ENCODE peak calls at places on chromosomes 2 and 18, in six cellular contexts. One of them, this sample, is unnamed.

GRCh38 chr18:63895190-63895589 is 7.7 kb downstream of the SERPINB2 start:
- DNase-seq in psoas muscle: no peak
- DNase-seq in HTR-8/SVneo: no peak
- DNase-seq in tibial artery: no peak
- DNase-seq in stimulated activated CD8-positive, alpha-beta memory T cell treated with anti-CD3 and anti-CD28 coated beads, Interleukin-15, amount 100 ng/mL, for 1 hour: no peak
- DNase-seq in EH: no peak
- DNase-seq in this sample: no peak

GRCh38 chr2:72789241-72789640 is 36.6 kb downstream of the EXOC6B start:
- DNase-seq in stimulated activated CD8-positive, alpha-beta memory T cell treated with anti-CD3 and anti-CD28 coated beads, Interleukin-15, amount 100 ng/mL, for 1 hour: no peak
- DNase-seq in EH: no peak
- DNase-seq in HTR-8/SVneo: no peak
- DNase-seq in tibial artery: no peak
- DNase-seq in psoas muscle: no peak
- DNase-seq in this sample: no peak

GRCh38 chr2:25309402-25309801 is 32.3 kb downstream of the DNMT3A start:
- DNase-seq in tibial artery: no peak
- DNase-seq in EH: peak; percentile 58
- DNase-seq in HTR-8/SVneo: peak; percentile 58
- DNase-seq in psoas muscle: peak; percentile 79
- DNase-seq in stimulated activated CD8-positive, alpha-beta memory T cell treated with anti-CD3 and anti-CD28 coated beads, Interleukin-15, amount 100 ng/mL, for 1 hour: no peak
- DNase-seq in this sample: peak; percentile 69

GRCh38 chr2:230903251-230904150 is 21.5 kb downstream of the GPR55 start:
- DNase-seq in tibial artery: peak; percentile 41
- DNase-seq in psoas muscle: no peak
- DNase-seq in EH: no peak
- DNase-seq in HTR-8/SVneo: no peak
- DNase-seq in stimulated activated CD8-positive, alpha-beta memory T cell treated with anti-CD3 and anti-CD28 coated beads, Interleukin-15, amount 100 ng/mL, for 1 hour: no peak
- DNase-seq in this sample: no peak

GRCh38 chr2:12501469-12502147 is 215.1 kb upstream of the TRIB2 start:
- DNase-seq in psoas muscle: peak; percentile 54
- DNase-seq in tibial artery: peak; percentile 68
- DNase-seq in EH: peak; percentile 15
- DNase-seq in HTR-8/SVneo: no peak
- DNase-seq in stimulated activated CD8-positive, alpha-beta memory T cell treated with anti-CD3 and anti-CD28 coated beads, Interleukin-15, amount 100 ng/mL, for 1 hour: no peak
- DNase-seq in this sample: peak; percentile 20

GRCh38 chr2:85341269-85342029 is 12.9 kb downstream of the RETSAT start:
- DNase-seq in psoas muscle: no peak
- DNase-seq in stimulated activated CD8-positive, alpha-beta memory T cell treated with anti-CD3 and anti-CD28 coated beads, Interleukin-15, amount 100 ng/mL, for 1 hour: no peak
- DNase-seq in tibial artery: no peak
- DNase-seq in EH: no peak
- DNase-seq in HTR-8/SVneo: no peak
- DNase-seq in this sample: no peak

GRCh38 chr2:48954935-48955334 is 199.4 kb downstream of the FSHR start:
- DNase-seq in psoas muscle: no peak
- DNase-seq in EH: peak; percentile 2
- DNase-seq in tibial artery: no peak
- DNase-seq in stimulated activated CD8-positive, alpha-beta memory T cell treated with anti-CD3 and anti-CD28 coated beads, Interleukin-15, amount 100 ng/mL, for 1 hour: no peak
- DNase-seq in HTR-8/SVneo: no peak
- DNase-seq in this sample: no peak

GRCh38 chr2:205848601-205849000 is 166.3 kb downstream of the NRP2 start:
- DNase-seq in psoas muscle: no peak
- DNase-seq in tibial artery: no peak
- DNase-seq in stimulated activated CD8-positive, alpha-beta memory T cell treated with anti-CD3 and anti-CD28 coated beads, Interleukin-15, amount 100 ng/mL, for 1 hour: no peak
- DNase-seq in HTR-8/SVneo: no peak
- DNase-seq in EH: no peak
- DNase-seq in this sample: no peak

GRCh38 chr2:240642061-240642805 is 17.0 kb downstream of the GPR35 start:
- DNase-seq in tibial artery: peak; percentile 59
- DNase-seq in EH: no peak
- DNase-seq in stimulated activated CD8-positive, alpha-beta memory T cell treated with anti-CD3 and anti-CD28 coated beads, Interleukin-15, amount 100 ng/mL, for 1 hour: no peak
- DNase-seq in psoas muscle: peak; percentile 32
- DNase-seq in HTR-8/SVneo: no peak
- DNase-seq in this sample: no peak

GRCh38 chr2:190875881-190876280 is 4.7 kb upstream of the GLS start:
- DNase-seq in stimulated activated CD8-positive, alpha-beta memory T cell treated with anti-CD3 and anti-CD28 coated beads, Interleukin-15, amount 100 ng/mL, for 1 hour: no peak
- DNase-seq in EH: no peak
- DNase-seq in psoas muscle: no peak
- DNase-seq in HTR-8/SVneo: no peak
- DNase-seq in tibial artery: no peak
- DNase-seq in this sample: no peak

GRCh38 chr2:84970266-84970955 is 550 bp upstream of the KCMF1 start:
- DNase-seq in tibial artery: peak; percentile 77
- DNase-seq in psoas muscle: peak; percentile 83
- DNase-seq in HTR-8/SVneo: no peak
- DNase-seq in stimulated activated CD8-positive, alpha-beta memory T cell treated with anti-CD3 and anti-CD28 coated beads, Interleukin-15, amount 100 ng/mL, for 1 hour: peak; percentile 25
- DNase-seq in EH: peak; percentile 60
- DNase-seq in this sample: peak; percentile 81

GRCh38 chr2:238092486-238093035 is 7.6 kb upstream of the ESPNL start:
- DNase-seq in stimulated activated CD8-positive, alpha-beta memory T cell treated with anti-CD3 and anti-CD28 coated beads, Interleukin-15, amount 100 ng/mL, for 1 hour: no peak
- DNase-seq in EH: no peak
- DNase-seq in HTR-8/SVneo: no peak
- DNase-seq in tibial artery: peak; percentile 40
- DNase-seq in psoas muscle: peak; percentile 24
- DNase-seq in this sample: no peak

GRCh38 chr2:113218283-113219091 is 44.7 kb downstream of the PSD4 start:
- DNase-seq in tibial artery: peak; percentile 65
- DNase-seq in EH: peak; percentile 75
- DNase-seq in HTR-8/SVneo: no peak
- DNase-seq in stimulated activated CD8-positive, alpha-beta memory T cell treated with anti-CD3 and anti-CD28 coated beads, Interleukin-15, amount 100 ng/mL, for 1 hour: no peak
- DNase-seq in psoas muscle: no peak
- DNase-seq in this sample: no peak

GRCh38 chr2:44324971-44325426 is 36.3 kb downstream of the PREPL start:
- DNase-seq in EH: peak; percentile 71
- DNase-seq in tibial artery: no peak
- DNase-seq in HTR-8/SVneo: no peak
- DNase-seq in psoas muscle: no peak
- DNase-seq in stimulated activated CD8-positive, alpha-beta memory T cell treated with anti-CD3 and anti-CD28 coated beads, Interleukin-15, amount 100 ng/mL, for 1 hour: no peak
- DNase-seq in this sample: no peak

GRCh38 chr2:107002735-107003134 is 116.8 kb upstream of the ST6GAL2 start:
- DNase-seq in HTR-8/SVneo: no peak
- DNase-seq in psoas muscle: no peak
- DNase-seq in EH: peak; percentile 48
- DNase-seq in tibial artery: no peak
- DNase-seq in stimulated activated CD8-positive, alpha-beta memory T cell treated with anti-CD3 and anti-CD28 coated beads, Interleukin-15, amount 100 ng/mL, for 1 hour: no peak
- DNase-seq in this sample: no peak

GRCh38 chr2:16716051-16716450 is 50.4 kb upstream of the CYRIA start:
- DNase-seq in EH: no peak
- DNase-seq in HTR-8/SVneo: no peak
- DNase-seq in tibial artery: no peak
- DNase-seq in psoas muscle: no peak
- DNase-seq in stimulated activated CD8-positive, alpha-beta memory T cell treated with anti-CD3 and anti-CD28 coated beads, Interleukin-15, amount 100 ng/mL, for 1 hour: no peak
- DNase-seq in this sample: no peak

GRCh38 chr2:113978524-113979171 is 88.8 kb downstream of the ACTR3 start:
- DNase-seq in tibial artery: no peak
- DNase-seq in stimulated activated CD8-positive, alpha-beta memory T cell treated with anti-CD3 and anti-CD28 coated beads, Interleukin-15, amount 100 ng/mL, for 1 hour: no peak
- DNase-seq in EH: no peak
- DNase-seq in psoas muscle: no peak
- DNase-seq in HTR-8/SVneo: no peak
- DNase-seq in this sample: no peak

GRCh38 chr2:65367517-65367916 is 64.9 kb downstream of the SPRED2 start:
- DNase-seq in EH: peak; percentile 99
- DNase-seq in tibial artery: no peak
- DNase-seq in stimulated activated CD8-positive, alpha-beta memory T cell treated with anti-CD3 and anti-CD28 coated beads, Interleukin-15, amount 100 ng/mL, for 1 hour: no peak
- DNase-seq in HTR-8/SVneo: peak; percentile 61
- DNase-seq in psoas muscle: no peak
- DNase-seq in this sample: no peak

GRCh38 chr2:159595410-159596046 is 20.8 kb downstream of the BAZ2B start:
- DNase-seq in EH: no peak
- DNase-seq in HTR-8/SVneo: no peak
- DNase-seq in tibial artery: no peak
- DNase-seq in psoas muscle: no peak
- DNase-seq in stimulated activated CD8-positive, alpha-beta memory T cell treated with anti-CD3 and anti-CD28 coated beads, Interleukin-15, amount 100 ng/mL, for 1 hour: no peak
- DNase-seq in this sample: no peak

GRCh38 chr2:237939251-237939650 is 27.6 kb upstream of the UBE2F start:
- DNase-seq in EH: no peak
- DNase-seq in psoas muscle: no peak
- DNase-seq in tibial artery: no peak
- DNase-seq in stimulated activated CD8-positive, alpha-beta memory T cell treated with anti-CD3 and anti-CD28 coated beads, Interleukin-15, amount 100 ng/mL, for 1 hour: no peak
- DNase-seq in HTR-8/SVneo: no peak
- DNase-seq in this sample: no peak

GRCh38 chr2:161076936-161077335 is 83.3 kb upstream of the TANK start:
- DNase-seq in EH: no peak
- DNase-seq in HTR-8/SVneo: no peak
- DNase-seq in tibial artery: no peak
- DNase-seq in psoas muscle: no peak
- DNase-seq in stimulated activated CD8-positive, alpha-beta memory T cell treated with anti-CD3 and anti-CD28 coated beads, Interleukin-15, amount 100 ng/mL, for 1 hour: no peak
- DNase-seq in this sample: no peak

GRCh38 chr2:163652741-163653140 is 83.1 kb downstream of the FIGN start:
- DNase-seq in psoas muscle: no peak
- DNase-seq in stimulated activated CD8-positive, alpha-beta memory T cell treated with anti-CD3 and anti-CD28 coated beads, Interleukin-15, amount 100 ng/mL, for 1 hour: no peak
- DNase-seq in tibial artery: no peak
- DNase-seq in EH: peak; percentile 18
- DNase-seq in HTR-8/SVneo: no peak
- DNase-seq in this sample: no peak

GRCh38 chr2:37343537-37344434 is 644 bp upstream of the QPCT start:
- DNase-seq in EH: peak; percentile 50
- DNase-seq in psoas muscle: no peak
- DNase-seq in tibial artery: no peak
- DNase-seq in stimulated activated CD8-positive, alpha-beta memory T cell treated with anti-CD3 and anti-CD28 coated beads, Interleukin-15, amount 100 ng/mL, for 1 hour: no peak
- DNase-seq in HTR-8/SVneo: peak; percentile 58
- DNase-seq in this sample: no peak

GRCh38 chr2:172232638-172233253 is 130.0 kb upstream of the DLX2 start:
- DNase-seq in EH: no peak
- DNase-seq in psoas muscle: no peak
- DNase-seq in tibial artery: no peak
- DNase-seq in HTR-8/SVneo: no peak
- DNase-seq in stimulated activated CD8-positive, alpha-beta memory T cell treated with anti-CD3 and anti-CD28 coated beads, Interleukin-15, amount 100 ng/mL, for 1 hour: no peak
- DNase-seq in this sample: no peak

GRCh38 chr2:83068706-83069105 is 1390.4 kb downstream of the SUCLG1 start:
- DNase-seq in EH: no peak
- DNase-seq in stimulated activated CD8-positive, alpha-beta memory T cell treated with anti-CD3 and anti-CD28 coated beads, Interleukin-15, amount 100 ng/mL, for 1 hour: no peak
- DNase-seq in psoas muscle: no peak
- DNase-seq in tibial artery: no peak
- DNase-seq in HTR-8/SVneo: no peak
- DNase-seq in this sample: no peak

GRCh38 chr2:234950730-234951385 is 959 bp upstream of the SH3BP4 start:
- DNase-seq in stimulated activated CD8-positive, alpha-beta memory T cell treated with anti-CD3 and anti-CD28 coated beads, Interleukin-15, amount 100 ng/mL, for 1 hour: no peak
- DNase-seq in EH: peak; percentile 73
- DNase-seq in psoas muscle: no peak
- DNase-seq in tibial artery: peak; percentile 74
- DNase-seq in HTR-8/SVneo: no peak
- DNase-seq in this sample: no peak

GRCh38 chr2:169822785-169823392 is 1.8 kb downstream of the METTL5 start:
- DNase-seq in HTR-8/SVneo: no peak
- DNase-seq in stimulated activated CD8-positive, alpha-beta memory T cell treated with anti-CD3 and anti-CD28 coated beads, Interleukin-15, amount 100 ng/mL, for 1 hour: no peak
- DNase-seq in psoas muscle: no peak
- DNase-seq in tibial artery: no peak
- DNase-seq in EH: peak; percentile 37
- DNase-seq in this sample: no peak

GRCh38 chr2:46239847-46240181 is 57.4 kb upstream of the EPAS1 start:
- DNase-seq in stimulated activated CD8-positive, alpha-beta memory T cell treated with anti-CD3 and anti-CD28 coated beads, Interleukin-15, amount 100 ng/mL, for 1 hour: no peak
- DNase-seq in tibial artery: no peak
- DNase-seq in EH: no peak
- DNase-seq in psoas muscle: no peak
- DNase-seq in HTR-8/SVneo: no peak
- DNase-seq in this sample: no peak

GRCh38 chr2:46800218-46800617 is 115.4 kb downstream of the MCFD2 start:
- DNase-seq in EH: peak; percentile 68
- DNase-seq in stimulated activated CD8-positive, alpha-beta memory T cell treated with anti-CD3 and anti-CD28 coated beads, Interleukin-15, amount 100 ng/mL, for 1 hour: no peak
- DNase-seq in psoas muscle: no peak
- DNase-seq in tibial artery: no peak
- DNase-seq in HTR-8/SVneo: no peak
- DNase-seq in this sample: no peak

GRCh38 chr2:217085543-217085942 is 225.7 kb upstream of the TNP1 start:
- DNase-seq in HTR-8/SVneo: no peak
- DNase-seq in stimulated activated CD8-positive, alpha-beta memory T cell treated with anti-CD3 and anti-CD28 coated beads, Interleukin-15, amount 100 ng/mL, for 1 hour: no peak
- DNase-seq in psoas muscle: no peak
- DNase-seq in tibial artery: no peak
- DNase-seq in EH: peak; percentile 76
- DNase-seq in this sample: no peak

GRCh38 chr2:172172513-172173217 is 70.0 kb upstream of the DLX2 start:
- DNase-seq in psoas muscle: peak; percentile 78
- DNase-seq in EH: peak; percentile 67
- DNase-seq in tibial artery: peak; percentile 72
- DNase-seq in stimulated activated CD8-positive, alpha-beta memory T cell treated with anti-CD3 and anti-CD28 coated beads, Interleukin-15, amount 100 ng/mL, for 1 hour: peak; percentile 20
- DNase-seq in HTR-8/SVneo: peak; percentile 72
- DNase-seq in this sample: peak; percentile 51

GRCh38 chr18:55588001-55588875 is at the start of gene TCF4:
- DNase-seq in tibial artery: peak; percentile 74
- DNase-seq in EH: peak; percentile 73
- DNase-seq in stimulated activated CD8-positive, alpha-beta memory T cell treated with anti-CD3 and anti-CD28 coated beads, Interleukin-15, amount 100 ng/mL, for 1 hour: no peak
- DNase-seq in psoas muscle: peak; percentile 81
- DNase-seq in HTR-8/SVneo: peak; percentile 17
- DNase-seq in this sample: peak; percentile 49

GRCh38 chr18:10661333-10661732 is 135.5 kb downstream of the NAPG start:
- DNase-seq in tibial artery: no peak
- DNase-seq in HTR-8/SVneo: no peak
- DNase-seq in psoas muscle: no peak
- DNase-seq in stimulated activated CD8-positive, alpha-beta memory T cell treated with anti-CD3 and anti-CD28 coated beads, Interleukin-15, amount 100 ng/mL, for 1 hour: no peak
- DNase-seq in EH: peak; percentile 16
- DNase-seq in this sample: no peak

GRCh38 chr2:10080536-10081304 is 509 bp upstream of the CYS1 start:
- DNase-seq in HTR-8/SVneo: peak; percentile 33
- DNase-seq in tibial artery: no peak
- DNase-seq in psoas muscle: peak; percentile 51
- DNase-seq in EH: no peak
- DNase-seq in stimulated activated CD8-positive, alpha-beta memory T cell treated with anti-CD3 and anti-CD28 coated beads, Interleukin-15, amount 100 ng/mL, for 1 hour: no peak
- DNase-seq in this sample: peak; percentile 50

GRCh38 chr2:69985684-69986083 is 24.3 kb upstream of the ASPRV1 start:
- DNase-seq in stimulated activated CD8-positive, alpha-beta memory T cell treated with anti-CD3 and anti-CD28 coated beads, Interleukin-15, amount 100 ng/mL, for 1 hour: no peak
- DNase-seq in HTR-8/SVneo: no peak
- DNase-seq in EH: no peak
- DNase-seq in psoas muscle: peak; percentile 62
- DNase-seq in tibial artery: peak; percentile 74
- DNase-seq in this sample: no peak

GRCh38 chr2:190635781-190636180 is 13.1 kb upstream of the NAB1 start:
- DNase-seq in stimulated activated CD8-positive, alpha-beta memory T cell treated with anti-CD3 and anti-CD28 coated beads, Interleukin-15, amount 100 ng/mL, for 1 hour: no peak
- DNase-seq in HTR-8/SVneo: no peak
- DNase-seq in EH: no peak
- DNase-seq in psoas muscle: no peak
- DNase-seq in tibial artery: no peak
- DNase-seq in this sample: no peak

GRCh38 chr2:68715353-68716041 is 19.1 kb upstream of the ARHGAP25 start:
- DNase-seq in HTR-8/SVneo: peak; percentile 69
- DNase-seq in stimulated activated CD8-positive, alpha-beta memory T cell treated with anti-CD3 and anti-CD28 coated beads, Interleukin-15, amount 100 ng/mL, for 1 hour: no peak
- DNase-seq in psoas muscle: peak; percentile 57
- DNase-seq in EH: peak; percentile 47
- DNase-seq in tibial artery: no peak
- DNase-seq in this sample: peak; percentile 79

GRCh38 chr2:24083567-24084385 is 858 bp downstream of the TP53I3 start:
- DNase-seq in HTR-8/SVneo: peak; percentile 74
- DNase-seq in psoas muscle: no peak
- DNase-seq in tibial artery: no peak
- DNase-seq in EH: peak; percentile 81
- DNase-seq in stimulated activated CD8-positive, alpha-beta memory T cell treated with anti-CD3 and anti-CD28 coated beads, Interleukin-15, amount 100 ng/mL, for 1 hour: no peak
- DNase-seq in this sample: peak; percentile 86